ENCODE peak calls at places on chromosome 14, in nine cellular contexts. O is AG10803; M is Caco-2; J is iris pigment epithelial cell; T is non-pigmented ciliary epithelial cell; R is stimulated activated CD8-positive, alpha-beta memory T cell treated with anti-CD3 and anti-CD28 coated beads, Interleukin-2, amount 100 ng/mL, for 48 hours; K is AG09319; X is T-cell; H is AG08396. B is an unnamed sample.

GRCh38 chr14:69475194-69475818 is 9.2 kb upstream of the PLEKHD1 start:
- DNase-seq in K (no peak), X (no peak), J (peak), H (no peak), O (no peak), M (peak), R (no peak), T (no peak), B (no peak)

GRCh38 chr14:68471964-68472508 is 320.8 kb downstream of the ZFP36L1 start:
- DNase-seq in X (no peak), T (no peak), R (no peak), J (no peak), M (no peak), H (no peak), K (no peak), O (no peak), B (no peak)

GRCh38 chr14:103803661-103804060 is 43.7 kb downstream of the PPP1R13B start:
- DNase-seq in J (peak), R (no peak), M (no peak), X (no peak), O (peak), K (no peak), T (peak), H (peak), B (no peak)

GRCh38 chr14:81400202-81400678 is at the start of gene STON2:
- DNase-seq in R (peak), J (peak), T (no peak), M (no peak), K (no peak), O (peak), H (peak), X (no peak), B (peak)

GRCh38 chr14:22824711-22825359 is 4.9 kb upstream of the MRPL52 start:
- DNase-seq in R (no peak), J (peak), O (peak), H (peak), T (peak), K (no peak), M (peak), X (no peak), B (no peak)

GRCh38 chr14:101828038-101828437 is 66.5 kb downstream of the PPP2R5C start:
- DNase-seq in K (peak), X (no peak), M (no peak), T (no peak), H (no peak), R (no peak), J (peak), O (peak), B (no peak)

GRCh38 chr14:76348898-76349297 is 27.0 kb upstream of the ESRRB start:
- DNase-seq in R (no peak), X (no peak), O (peak), H (peak), T (peak), J (peak), K (peak), M (no peak), B (peak)

GRCh38 chr14:37221073-37221472 is 23.3 kb downstream of the MIPOL1 start:
- DNase-seq in R (no peak), J (no peak), X (no peak), M (no peak), T (no peak), H (no peak), K (no peak), O (no peak), B (no peak)

GRCh38 chr14:68599896-68600620 is 192.8 kb downstream of the ZFP36L1 start:
- DNase-seq in R (no peak), M (no peak), H (no peak), X (no peak), O (no peak), K (no peak), T (no peak), J (no peak), B (no peak)

GRCh38 chr14:32576088-32576795 is 247.1 kb downstream of the AKAP6 start:
- DNase-seq in H (peak), M (peak), X (peak), O (peak), J (peak), R (no peak), K (peak), T (no peak), B (no peak)

GRCh38 chr14:53715390-53715730 is 241.3 kb downstream of the BMP4 start:
- DNase-seq in M (no peak), X (no peak), K (no peak), J (peak), O (peak), H (peak), T (peak), R (no peak), B (no peak)

GRCh38 chr14:22929848-22930364 is 730 bp upstream of the PRMT5 start:
- DNase-seq in R (no peak), X (no peak), K (no peak), H (no peak), T (no peak), J (no peak), M (no peak), O (no peak), B (no peak)

GRCh38 chr14:71165121-71165574 is 257.9 kb downstream of the PCNX1 start:
- DNase-seq in R (no peak), X (no peak), H (peak), J (peak), T (no peak), O (peak), M (peak), K (no peak), B (peak)

GRCh38 chr14:92649934-92650545 is 98.4 kb downstream of the LGMN start:
- DNase-seq in M (peak), H (peak), X (peak), O (peak), K (peak), T (no peak), J (peak), R (no peak), B (peak)